ENCODE peak calls at places on chromosomes 6 and 20, in four cellular contexts. S, C, E and M are unnamed samples.

GRCh38 chr6:40347571-40348011 is 239.6 kb downstream of the LRFN2 start:
- DNase-seq in C (no peak), S (no peak), E (no peak), M (no peak)

GRCh38 chr6:42021847-42022754 is 28.2 kb upstream of the TAF8 start:
- DNase-seq in E (no peak), S (no peak), C (no peak), M (no peak)

GRCh38 chr6:115882174-115882573 is 178.5 kb downstream of the FRK start:
- DNase-seq in S (no peak), E (no peak), C (no peak), M (no peak)

GRCh38 chr20:23187759-23188158 is 101.6 kb upstream of the CD93 start:
- DNase-seq in E (no peak), C (no peak), S (no peak), M (no peak)

GRCh38 chr6:135521431-135521830 is 23.9 kb upstream of the AHI1 start:
- DNase-seq in E (peak), S (peak), C (no peak), M (peak)

GRCh38 chr20:10673831-10674683 is at the start of gene JAG1:
- DNase-seq in C (peak), S (peak), E (peak), M (peak)

GRCh38 chr6:152636675-152637421 is at the start of gene SYNE1:
- DNase-seq in E (peak), S (peak), C (no peak), M (no peak)

GRCh38 chr6:41770381-41771057 is 9.2 kb downstream of the FRS3 start:
- DNase-seq in C (no peak), S (no peak), E (no peak), M (no peak)

GRCh38 chr20:58202039-58202438 is 26.4 kb downstream of the ANKRD60 start:
- DNase-seq in E (no peak), C (no peak), S (no peak), M (no peak)

GRCh38 chr6:5112065-5112799 is 27.1 kb downstream of the PPP1R3G start:
- DNase-seq in S (peak), E (peak), C (no peak), M (no peak)

GRCh38 chr6:42378125-42378524 is 73.6 kb downstream of the TRERF1 start:
- DNase-seq in E (no peak), C (no peak), S (no peak), M (no peak)

GRCh38 chr6:118551063-118551672 is 3.1 kb downstream of the PLN start:
- DNase-seq in S (peak), C (peak), E (peak), M (peak)

GRCh38 chr6:169487579-169488205 is 214.1 kb downstream of the WDR27 start:
- DNase-seq in C (no peak), S (peak), E (peak), M (no peak)

GRCh38 chr6:45423111-45423900 is 45.6 kb upstream of the SUPT3H start:
- DNase-seq in C (no peak), S (peak), E (no peak), M (no peak)

GRCh38 chr20:15200139-15200538 is 862.7 kb upstream of the FLRT3 start:
- DNase-seq in S (no peak), E (no peak), C (no peak), M (no peak)

GRCh38 chr20:44137210-44137781 is 49.7 kb downstream of the JPH2 start:
- DNase-seq in S (peak), C (peak), E (peak), M (no peak)

GRCh38 chr20:35395728-35396127 is 16.0 kb downstream of the UQCC1 start:
- DNase-seq in S (peak), E (peak), C (no peak), M (peak)

GRCh38 chr6:42391441-42391840 is 60.3 kb downstream of the TRERF1 start:
- DNase-seq in C (no peak), E (no peak), S (no peak), M (no peak)

GRCh38 chr6:27624672-27625262 is 151.9 kb upstream of the ZNF184 start:
- DNase-seq in E (no peak), S (no peak), C (no peak), M (no peak)
- H3K4me3 ChIP-seq in E (no peak), S (no peak), C (no peak), M (no peak)

DNA sequence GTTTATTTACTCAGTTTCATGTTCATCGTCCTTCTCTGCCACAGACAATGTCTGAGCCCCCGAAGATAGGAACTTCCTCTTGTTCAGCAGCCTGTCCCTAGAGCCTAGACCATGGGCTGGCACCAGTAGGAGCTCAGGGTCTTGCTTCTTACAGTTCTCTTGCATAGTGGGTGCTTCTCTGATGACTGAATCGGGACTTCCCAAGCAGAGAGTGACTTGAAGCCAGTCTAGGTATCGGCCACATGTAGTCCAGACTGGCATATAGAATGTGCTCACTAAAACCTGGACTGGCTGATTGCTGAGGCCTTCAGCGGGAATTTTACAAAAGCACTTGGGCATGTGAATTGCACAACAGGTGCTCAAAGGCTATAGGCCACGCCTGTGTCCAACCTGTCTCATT is 52.0 kb downstream of the PRDM1 start:
- DNase-seq in S (no peak), E (no peak), C (no peak), M (no peak)
- TF ChIP-seq CTCF in S (no peak), E (no peak), C (no peak), M (no peak)

GRCh38 chr6:43706788-43707187 is 19.2 kb upstream of the MRPS18A start:
- DNase-seq in C (no peak), S (peak), E (peak), M (no peak)
- H3K4me3 ChIP-seq in C (no peak), S (no peak), E (no peak), M (no peak)

GRCh38 chr20:38148328-38149102 is 16.6 kb downstream of the TGM2 start:
- DNase-seq in S (no peak), C (no peak), E (no peak), M (no peak)

GRCh38 chr20:38150595-38151170 is 14.4 kb downstream of the TGM2 start:
- DNase-seq in S (no peak), C (no peak), E (no peak), M (no peak)

GRCh38 chr20:38147751-38148150 is 17.3 kb downstream of the TGM2 start:
- DNase-seq in E (no peak), S (no peak), C (no peak), M (no peak)

GRCh38 chr20:38151455-38151854 is 13.6 kb downstream of the TGM2 start:
- DNase-seq in C (no peak), E (no peak), S (no peak), M (no peak)

DNA sequence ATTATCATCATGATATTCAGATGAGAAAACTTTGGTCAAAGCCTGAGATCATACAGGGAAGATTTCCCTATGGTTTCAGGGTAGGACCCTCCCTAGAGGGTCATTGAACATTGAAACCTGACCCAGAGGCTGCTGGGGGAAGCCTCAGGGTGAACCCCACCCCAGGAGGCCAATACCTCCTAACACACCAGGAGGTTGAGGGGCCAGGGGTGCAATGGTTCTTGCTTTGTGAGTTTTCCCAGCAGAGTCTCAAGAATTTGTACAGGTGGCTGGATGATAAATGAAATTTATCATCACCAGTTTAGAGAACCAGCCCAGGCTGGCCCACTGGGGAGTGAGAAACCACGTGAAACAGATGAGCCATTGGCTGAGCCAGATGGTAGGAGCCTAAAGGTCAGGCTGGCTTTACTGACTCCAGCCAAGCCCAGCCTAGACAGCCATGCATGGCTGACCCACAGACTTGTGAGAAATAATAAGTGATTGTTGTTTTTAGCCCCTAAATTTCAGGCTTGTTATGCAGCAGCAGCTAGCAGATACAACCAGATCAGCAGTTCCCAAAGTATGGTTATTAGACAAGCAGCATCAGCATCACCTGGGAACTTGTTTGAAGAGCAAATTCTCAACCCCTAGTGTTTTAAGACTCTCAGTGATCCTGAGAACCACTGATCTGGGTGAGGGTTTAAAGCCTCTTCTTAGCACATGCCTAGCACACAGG is 15.0 kb downstream of the TGM2 start:
- DNase-seq in E (no peak), S (no peak), C (no peak), M (no peak)
- TF ChIP-seq CTCF in E (no peak), S (no peak), C (no peak), M (no peak)

GRCh38 chr6:156783958-156784357 is 6.8 kb downstream of the ARID1B start:
- DNase-seq in C (no peak), E (no peak), S (no peak), M (no peak)
- H3K4me3 ChIP-seq in C (no peak), E (no peak), S (no peak), M (no peak)

GRCh38 chr6:109082178-109082577 is 12.5 kb downstream of the SESN1 start:
- DNase-seq in S (peak), E (peak), C (no peak), M (peak)
- TF ChIP-seq CTCF in S (peak), E (no peak), C (peak), M (peak)

GRCh38 chr6:134308800-134309199 is 9.1 kb downstream of the SGK1 start:
- DNase-seq in E (no peak), S (no peak), C (no peak), M (no peak)
- H3K4me3 ChIP-seq in E (no peak), S (no peak), C (no peak), M (no peak)

DNA sequence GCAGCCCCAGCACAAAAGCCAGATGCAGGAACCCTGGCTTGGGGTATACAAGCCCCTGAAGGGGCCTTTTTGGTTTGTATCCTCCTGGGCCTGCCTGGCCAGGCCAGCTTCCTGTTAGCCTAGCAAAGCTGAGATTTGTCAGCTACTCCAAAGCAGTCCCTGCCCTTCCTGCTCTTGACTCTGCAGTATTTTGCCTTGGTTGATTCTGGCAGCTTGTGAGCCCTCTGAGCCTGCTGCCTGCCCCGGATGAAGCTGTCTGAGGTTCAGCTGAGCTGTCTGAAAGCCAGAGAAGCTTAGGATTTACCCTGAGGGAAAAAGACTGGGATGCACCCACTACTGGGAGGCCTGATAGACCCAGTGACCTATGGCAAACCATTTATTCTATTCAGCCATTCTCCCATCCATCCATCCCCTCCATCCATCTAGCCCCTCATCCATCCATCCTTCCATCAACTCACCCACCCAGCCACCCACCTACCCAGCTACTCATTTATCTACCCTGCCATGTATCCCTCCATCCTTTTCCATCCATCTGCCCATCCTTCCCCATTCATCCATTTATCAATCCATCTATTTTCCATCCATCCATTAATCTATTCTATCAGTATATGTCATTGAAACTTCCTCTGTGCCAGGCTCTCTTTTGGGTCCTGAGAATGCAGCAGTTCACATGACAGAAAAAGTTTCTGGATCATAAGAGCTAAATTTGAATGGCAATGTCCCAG is 307.5 kb downstream of the DHX35 start:
- DNase-seq in E (no peak), S (no peak), C (no peak), M (no peak)
- TF ChIP-seq CTCF in E (no peak), S (no peak), C (no peak), M (no peak)

DNA sequence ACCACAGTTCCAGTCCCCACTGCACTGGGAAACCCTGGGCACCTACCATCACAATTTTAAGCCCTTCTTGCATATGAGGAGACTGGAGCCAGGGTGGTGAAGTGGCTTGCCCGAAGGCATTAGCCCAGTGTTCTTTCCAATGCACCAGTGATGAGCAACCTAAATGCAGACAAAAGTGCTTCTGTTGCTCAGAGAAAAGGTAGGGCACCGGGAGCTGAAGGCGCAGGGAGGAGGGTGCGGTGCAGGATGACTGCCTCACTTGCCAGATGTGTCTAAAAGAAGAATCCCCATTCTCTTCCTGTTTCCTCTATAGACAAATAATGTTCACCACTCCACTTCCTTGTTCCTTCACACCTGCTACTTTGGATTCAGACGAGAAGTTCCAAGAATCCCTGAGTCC is 86.5 kb downstream of the QRSL1 start:
- DNase-seq in C (no peak), S (no peak), E (no peak), M (no peak)
- H3K4me3 ChIP-seq in C (no peak), S (no peak), E (no peak), M (no peak)

GRCh38 chr20:32034581-32035397 is 17.3 kb upstream of the HCK start:
- DNase-seq in E (no peak), C (no peak), S (peak), M (no peak)
- TF ChIP-seq CTCF in E (peak), C (no peak), S (no peak), M (peak)